ENCODE peak calls at places on chromosomes 13 and 19, in six cellular contexts. W is NCI-H1092, K is heart left ventricle, L is bronchial epithelial cell, X is substantia nigra, D is NCI-H774. S is an unnamed sample.
A peak's percentile ranks its signal among the peaks of the same experiment; 100 is the strongest.

GRCh38 chr13:67148219-67148583 is 81.9 kb downstream of the PCDH9 start:
- DNase-seq in W (no peak), K (no peak), L (peak; percentile 59), X (no peak), D (no peak), S (no peak)

GRCh38 chr19:51354742-51355148 is 11.4 kb downstream of the ETFB start:
- DNase-seq in W (no peak), K (no peak), L (no peak), X (peak; percentile 22), D (no peak), S (no peak)

GRCh38 chr13:25300861-25301346 is 521 bp upstream of the NUP58 start:
- DNase-seq in W (no peak), K (peak; percentile 63), L (no peak), X (no peak), D (no peak), S (peak; percentile 23)

GRCh38 chr19:19775891-19776205 is 42.9 kb upstream of the ZNF14 start:
- DNase-seq in W (no peak), K (no peak), L (no peak), X (no peak), D (no peak), S (no peak)

GRCh38 chr19:38039966-38040365 is 133.0 kb downstream of the SIPA1L3 start:
- DNase-seq in W (no peak), K (no peak), L (peak; percentile 68), X (no peak), D (no peak), S (no peak)

GRCh38 chr19:11288349-11288748 is 7.6 kb upstream of the TSPAN16 start:
- DNase-seq in W (no peak), K (no peak), L (peak; percentile 16), X (no peak), D (no peak), S (no peak)

GRCh38 chr13:71962126-71962525 is 95.1 kb upstream of the DACH1 start:
- DNase-seq in W (no peak), K (no peak), L (no peak), X (no peak), D (no peak), S (no peak)

GRCh38 chr13:78603240-78603947 is at the start of gene POU4F1:
- DNase-seq in W (peak; percentile 95), K (no peak), L (peak; percentile 29), X (peak; percentile 9), D (peak; percentile 68), S (peak; percentile 32)

GRCh38 chr13:39012608-39013007 is 22.0 kb upstream of the STOML3 start:
- DNase-seq in W (no peak), K (no peak), L (no peak), X (no peak), D (no peak), S (no peak)

GRCh38 chr13:86608739-86609138 is 809.5 kb upstream of the SLITRK6 start:
- DNase-seq in W (no peak), K (no peak), L (no peak), X (no peak), D (no peak), S (no peak)

GRCh38 chr13:51800456-51800855 is 3.5 kb downstream of the DHRS12 start:
- DNase-seq in W (no peak), K (no peak), L (no peak), X (no peak), D (no peak), S (no peak)

GRCh38 chr19:54390942-54391577 is 24.2 kb upstream of the TTYH1 start:
- DNase-seq in W (peak; percentile 16), K (no peak), L (peak; percentile 35), X (peak; percentile 12), D (peak; percentile 2), S (peak; percentile 30)

GRCh38 chr13:36369268-36370107 is 23.3 kb upstream of the SPART start:
- DNase-seq in W (no peak), K (no peak), L (no peak), X (no peak), D (no peak), S (no peak)

GRCh38 chr19:49845433-49845832 is 5.5 kb upstream of the PTOV1 start:
- DNase-seq in W (no peak), K (no peak), L (no peak), X (no peak), D (no peak), S (no peak)

GRCh38 chr19:38744298-38744681 is at the start of gene CAPN12:
- DNase-seq in W (no peak), K (no peak), L (no peak), X (no peak), D (no peak), S (no peak)

GRCh38 chr19:43780706-43781525 is at the start of gene KCNN4:
- DNase-seq in W (no peak), K (no peak), L (peak; percentile 81), X (no peak), D (no peak), S (no peak)

GRCh38 chr13:111917086-111917485 is 149.9 kb upstream of the SOX1 start:
- DNase-seq in W (no peak), K (no peak), L (no peak), X (no peak), D (no peak), S (no peak)

GRCh38 chr19:54337858-54338230 is 1.1 kb downstream of the LILRA4 start:
- DNase-seq in W (no peak), K (no peak), L (no peak), X (no peak), D (no peak), S (no peak)

GRCh38 chr13:98459171-98459681 is 117.7 kb downstream of the STK24 start:
- DNase-seq in W (no peak), K (no peak), L (no peak), X (no peak), D (no peak), S (no peak)

GRCh38 chr13:47188802-47189201 is 291.9 kb upstream of the HTR2A start:
- DNase-seq in W (no peak), K (no peak), L (peak; percentile 53), X (no peak), D (no peak), S (no peak)

GRCh38 chr13:55528434-55528833 is 1612.3 kb upstream of the PRR20A start:
- DNase-seq in W (no peak), K (no peak), L (no peak), X (no peak), D (no peak), S (no peak)

GRCh38 chr19:10690351-10690781 is 10.9 kb upstream of the QTRT1 start:
- DNase-seq in W (no peak), K (no peak), L (no peak), X (no peak), D (no peak), S (peak; percentile 90)